ENCODE peak calls at places on chromosomes 4 and X, in five cellular contexts. P, H, K, X and V are unnamed samples.

GRCh38 chr4:88659061-88659889 is 38.4 kb downstream of the NAP1L5 start:
- DNase-seq in X (peak), K (peak), H (no peak), P (no peak), V (peak)

GRCh38 chr4:133081246-133081645 is 67.8 kb upstream of the PCDH10 start:
- DNase-seq in H (no peak), P (no peak), K (no peak), X (no peak), V (no peak)

GRCh38 chr4:100165809-100166208 is 24.5 kb downstream of the DDIT4L start:
- DNase-seq in X (no peak), P (no peak), K (no peak), H (no peak), V (peak)

GRCh38 chr4:16123356-16124084 is 39.7 kb upstream of the PROM1 start:
- DNase-seq in K (no peak), X (no peak), P (no peak), H (no peak), V (no peak)

GRCh38 chr4:136751530-136751929 is 780.8 kb downstream of the PCDH18 start:
- DNase-seq in H (no peak), X (no peak), K (no peak), P (no peak), V (no peak)

GRCh38 chr4:156959298-156959702 is 12.3 kb downstream of the PDGFC start:
- DNase-seq in K (no peak), H (no peak), P (no peak), X (no peak), V (no peak)

GRCh38 chrX:117325706-117326105 is 790.9 kb downstream of the KLHL13 start:
- DNase-seq in X (no peak), H (no peak), P (peak), K (no peak), V (no peak)

GRCh38 chr4:23084559-23085248 is 392.0 kb downstream of the GBA3 start:
- DNase-seq in P (no peak), H (no peak), K (peak), X (peak), V (no peak)

GRCh38 chrX:111098874-111099273 is 2.9 kb downstream of the PAK3 start:
- DNase-seq in X (no peak), P (peak), K (peak), H (no peak), V (no peak)

GRCh38 chr4:149084128-149084527 is 641.9 kb upstream of the NR3C2 start:
- DNase-seq in P (no peak), H (no peak), X (no peak), K (no peak), V (no peak)

GRCh38 chr4:187995322-187996207 is at the start of gene ZFP42:
- DNase-seq in K (no peak), P (no peak), X (no peak), H (no peak), V (no peak)

GRCh38 chr4:183563874-183564273 is 59.0 kb downstream of the ING2 start:
- DNase-seq in P (no peak), K (peak), H (no peak), X (no peak), V (peak)

GRCh38 chr4:33996075-33996718 is 2248.1 kb downstream of the ARAP2 start:
- DNase-seq in P (no peak), H (peak), K (no peak), X (no peak), V (peak)

GRCh38 chrX:53704294-53704693 is 17.8 kb upstream of the HUWE1 start:
- DNase-seq in H (no peak), X (no peak), P (no peak), K (no peak), V (no peak)

GRCh38 chr4:55545133-55545532 is 1.6 kb downstream of the CLOCK start:
- DNase-seq in P (no peak), K (peak), H (no peak), X (peak), V (no peak)

GRCh38 chrX:13658602-13659001 is 5.7 kb downstream of the TCEANC start:
- DNase-seq in X (peak), P (no peak), H (no peak), K (peak), V (no peak)

GRCh38 chrX:74297766-74298165 is 6.2 kb upstream of the ZCCHC13 start:
- DNase-seq in X (no peak), H (no peak), P (no peak), K (no peak), V (no peak)

GRCh38 chr4:45294464-45294863 is 568.1 kb upstream of the GNPDA2 start:
- DNase-seq in H (no peak), P (no peak), K (no peak), X (no peak), V (no peak)

GRCh38 chr4:132065940-132066495 is 1083.1 kb upstream of the PCDH10 start:
- DNase-seq in X (no peak), K (peak), H (no peak), P (no peak), V (no peak)

GRCh38 chr4:40482985-40483647 is 146.5 kb downstream of the RBM47 start:
- DNase-seq in K (no peak), P (no peak), X (peak), H (no peak), V (no peak)

GRCh38 chr4:38894340-38894982 is 26.9 kb downstream of the FAM114A1 start:
- DNase-seq in P (no peak), K (peak), X (no peak), H (no peak), V (no peak)

GRCh38 chr4:107265859-107266258 is 229.7 kb upstream of the DKK2 start:
- DNase-seq in K (no peak), P (no peak), H (no peak), X (no peak), V (no peak)

GRCh38 chrX:131213400-131213799 is 75.7 kb downstream of the IGSF1 start:
- DNase-seq in K (no peak), P (no peak), H (no peak), X (no peak), V (no peak)